ENCODE peak calls at places on chromosomes 16 and 17, in four cellular contexts. One of them, this sample, is unnamed.

GRCh38 chr17:28406478-28406824 is 439 bp upstream of the SLC46A1 start:
- DNase-seq in MM.1S: no peak
- DNase-seq in astrocyte of the spinal cord: no peak
- DNase-seq in PC-9: no peak
- DNase-seq in this sample: no peak

GRCh38 chr17:34201767-34202166 is 53.3 kb upstream of the CCL2 start:
- DNase-seq in PC-9: no peak
- DNase-seq in MM.1S: no peak
- DNase-seq in astrocyte of the spinal cord: no peak
- DNase-seq in this sample: no peak

GRCh38 chr16:9489823-9490467 is 398.5 kb downstream of the HAPSTR1 start:
- DNase-seq in PC-9: no peak
- DNase-seq in astrocyte of the spinal cord: no peak
- DNase-seq in MM.1S: no peak
- DNase-seq in this sample: no peak

GRCh38 chr16:29898135-29898534 is 1.2 kb downstream of the SEZ6L2 start:
- DNase-seq in astrocyte of the spinal cord: no peak
- DNase-seq in PC-9: no peak
- DNase-seq in MM.1S: no peak
- DNase-seq in this sample: no peak

GRCh38 chr16:71461686-71462648 is at the start of gene ZNF23:
- DNase-seq in MM.1S: peak
- DNase-seq in PC-9: peak
- DNase-seq in astrocyte of the spinal cord: peak
- DNase-seq in this sample: peak

GRCh38 chr16:46573008-46573833 is 48.0 kb downstream of the SHCBP1 start:
- DNase-seq in PC-9: peak
- DNase-seq in MM.1S: no peak
- DNase-seq in astrocyte of the spinal cord: peak
- DNase-seq in this sample: peak

GRCh38 chr17:83182620-83183063 is 103.2 kb downstream of the METRNL start:
- DNase-seq in PC-9: no peak
- DNase-seq in astrocyte of the spinal cord: no peak
- DNase-seq in MM.1S: no peak
- DNase-seq in this sample: no peak

GRCh38 chr16:78220571-78220970 is 121.1 kb downstream of the WWOX start:
- DNase-seq in astrocyte of the spinal cord: no peak
- DNase-seq in PC-9: no peak
- DNase-seq in MM.1S: no peak
- DNase-seq in this sample: no peak

GRCh38 chr16:7650446-7650845 is 317.8 kb downstream of the RBFOX1 start:
- DNase-seq in MM.1S: no peak
- DNase-seq in astrocyte of the spinal cord: no peak
- DNase-seq in PC-9: no peak
- DNase-seq in this sample: no peak

GRCh38 chr17:44331249-44331760 is 6.7 kb upstream of the SLC25A39 start:
- DNase-seq in astrocyte of the spinal cord: peak
- DNase-seq in MM.1S: peak
- DNase-seq in PC-9: peak
- DNase-seq in this sample: peak

GRCh38 chr17:27603446-27603820 is 27.6 kb upstream of the LGALS9 start:
- DNase-seq in MM.1S: no peak
- DNase-seq in astrocyte of the spinal cord: no peak
- DNase-seq in PC-9: no peak
- DNase-seq in this sample: no peak

GRCh38 chr17:10640475-10640874 is 16.6 kb downstream of the MYH3 start:
- DNase-seq in MM.1S: no peak
- DNase-seq in PC-9: no peak
- DNase-seq in astrocyte of the spinal cord: no peak
- DNase-seq in this sample: peak

GRCh38 chr17:45964634-45965033 is 34.4 kb upstream of the STH start:
- DNase-seq in MM.1S: no peak
- DNase-seq in PC-9: no peak
- DNase-seq in astrocyte of the spinal cord: no peak
- DNase-seq in this sample: no peak

DNA sequence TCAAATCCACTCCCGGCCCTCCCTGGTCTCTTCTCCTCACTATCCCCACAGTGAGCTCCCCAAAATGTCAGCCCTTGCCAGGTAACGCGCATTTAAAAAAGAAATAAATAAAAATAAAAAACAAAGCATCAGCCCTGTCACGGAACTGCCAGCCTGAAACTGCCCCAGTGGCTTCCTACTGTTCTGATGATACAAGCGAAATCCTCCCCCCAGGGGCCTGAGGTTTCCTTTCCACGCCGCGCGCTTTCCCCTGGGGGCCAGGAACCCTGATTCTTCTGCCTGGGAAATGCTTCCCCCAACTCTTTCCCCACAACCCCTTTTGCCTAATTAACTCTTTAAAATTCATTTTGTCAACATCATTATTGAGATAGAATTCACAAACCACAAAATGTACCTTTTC is 12.2 kb upstream of the RPH3AL start:
- DNase-seq in astrocyte of the spinal cord: no peak
- DNase-seq in PC-9: no peak
- DNase-seq in MM.1S: no peak
- DNase-seq in this sample: no peak
- TF ChIP-seq CTCF in astrocyte of the spinal cord: no peak
- TF ChIP-seq CTCF in PC-9: no peak
- TF ChIP-seq CTCF in MM.1S: no peak
- TF ChIP-seq CTCF in this sample: no peak

GRCh38 chr17:73787721-73788051 is 143.4 kb upstream of the SDK2 start:
- DNase-seq in astrocyte of the spinal cord: no peak
- DNase-seq in PC-9: no peak
- DNase-seq in MM.1S: no peak
- DNase-seq in this sample: no peak
- H3K4me3 ChIP-seq in astrocyte of the spinal cord: no peak
- H3K4me3 ChIP-seq in PC-9: no peak
- H3K4me3 ChIP-seq in MM.1S: no peak
- H3K4me3 ChIP-seq in this sample: no peak

GRCh38 chr16:85237817-85238216 is 125.5 kb upstream of the CIBAR2 start:
- DNase-seq in PC-9: no peak
- DNase-seq in astrocyte of the spinal cord: no peak
- DNase-seq in MM.1S: no peak
- DNase-seq in this sample: no peak

GRCh38 chr16:85239239-85239638 is 127.0 kb upstream of the CIBAR2 start:
- DNase-seq in PC-9: no peak
- DNase-seq in MM.1S: no peak
- DNase-seq in astrocyte of the spinal cord: no peak
- DNase-seq in this sample: no peak

GRCh38 chr16:85239871-85240270 is 127.6 kb upstream of the CIBAR2 start:
- DNase-seq in MM.1S: no peak
- DNase-seq in PC-9: no peak
- DNase-seq in astrocyte of the spinal cord: no peak
- DNase-seq in this sample: no peak

GRCh38 chr16:85235988-85236831 is 123.9 kb upstream of the CIBAR2 start:
- DNase-seq in PC-9: no peak
- DNase-seq in MM.1S: no peak
- DNase-seq in astrocyte of the spinal cord: peak
- DNase-seq in this sample: no peak

DNA sequence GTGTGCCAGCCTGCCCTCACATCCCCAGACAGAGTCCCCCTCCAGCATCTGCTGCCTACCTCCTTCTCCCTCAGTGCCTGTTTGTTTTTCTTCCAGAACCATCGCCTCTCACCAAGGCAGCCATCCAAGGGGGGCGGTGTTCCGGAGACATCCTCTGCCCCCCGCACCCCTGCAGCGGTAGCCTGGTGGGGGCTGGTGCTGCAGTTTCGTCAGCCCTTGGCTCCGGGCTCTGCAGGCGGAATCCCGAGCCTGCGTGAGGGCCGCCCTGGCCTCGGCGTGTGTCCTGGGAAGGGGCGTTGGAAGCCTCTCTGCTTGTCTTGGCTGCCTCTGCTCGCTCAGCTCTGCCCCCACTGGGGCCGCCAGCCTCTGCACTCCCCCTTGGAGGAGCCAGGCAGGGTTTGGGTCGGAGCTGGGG is 126.0 kb upstream of the CIBAR2 start:
- DNase-seq in astrocyte of the spinal cord: peak
- DNase-seq in MM.1S: no peak
- DNase-seq in PC-9: no peak
- DNase-seq in this sample: peak
- TF ChIP-seq CTCF in astrocyte of the spinal cord: peak
- TF ChIP-seq CTCF in MM.1S: no peak
- TF ChIP-seq CTCF in PC-9: no peak
- TF ChIP-seq CTCF in this sample: peak

DNA sequence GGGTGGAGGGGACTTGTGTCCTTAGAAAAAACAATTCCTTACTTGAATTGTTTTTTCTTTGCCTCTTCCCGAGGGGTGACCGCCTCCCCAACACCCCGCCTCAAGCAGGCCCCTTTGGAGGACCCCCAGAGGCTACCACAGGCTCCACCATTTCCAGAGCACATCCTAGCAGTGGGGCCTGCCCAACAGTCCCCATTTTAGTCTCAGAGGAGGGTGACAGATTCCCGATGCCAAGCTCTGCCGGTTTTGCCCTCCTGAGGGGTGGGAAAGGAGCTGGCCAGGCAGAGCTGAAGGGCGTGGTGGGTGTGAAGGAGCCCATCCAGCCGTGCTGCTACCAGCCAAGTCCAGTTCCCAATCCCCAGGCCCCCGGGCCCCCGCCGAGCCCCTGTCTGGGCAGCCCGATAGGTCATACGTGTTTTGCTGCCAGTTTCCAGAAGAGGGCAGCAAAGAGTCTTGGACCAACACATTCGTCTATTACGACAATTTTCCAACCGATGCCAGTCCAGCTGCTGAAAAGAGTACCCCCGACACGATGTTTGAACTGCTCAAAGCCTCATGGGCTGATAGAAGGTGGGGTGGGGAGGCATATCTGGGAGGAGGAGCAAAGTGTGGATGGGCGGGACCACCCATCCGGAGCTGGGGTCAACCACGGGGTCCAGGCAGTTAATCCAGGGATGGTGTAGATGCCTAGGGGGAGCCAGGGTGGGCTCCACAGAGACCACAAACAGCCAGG is 18.8 kb upstream of the GAA start:
- DNase-seq in MM.1S: peak
- DNase-seq in astrocyte of the spinal cord: peak
- DNase-seq in PC-9: peak
- DNase-seq in this sample: peak
- H3K4me3 ChIP-seq in MM.1S: no peak
- H3K4me3 ChIP-seq in astrocyte of the spinal cord: no peak
- H3K4me3 ChIP-seq in PC-9: no peak
- H3K4me3 ChIP-seq in this sample: peak

GRCh38 chr16:57894390-57895080 is 76.4 kb downstream of the CNGB1 start:
- DNase-seq in MM.1S: no peak
- DNase-seq in astrocyte of the spinal cord: no peak
- DNase-seq in PC-9: no peak
- DNase-seq in this sample: no peak
- TF ChIP-seq CTCF in MM.1S: no peak
- TF ChIP-seq CTCF in astrocyte of the spinal cord: no peak
- TF ChIP-seq CTCF in PC-9: no peak
- TF ChIP-seq CTCF in this sample: no peak

This sample was measured in AG10803.